ENCODE peak calls at places on chromosomes 16 and 17, in nine cellular contexts. One of them, this sample, is unnamed.

GRCh38 chr16:68272501-68273209 is 8.3 kb downstream of the SLC7A6 start:
- DNase-seq in esophagus muscularis mucosa: no peak
- DNase-seq in dorsolateral prefrontal cortex: no peak
- DNase-seq in kidney: no peak
- DNase-seq in thoracic aorta: no peak
- DNase-seq in RWPE1: no peak
- DNase-seq in GM23248: no peak
- DNase-seq in GM12878: no peak
- DNase-seq in testis: no peak
- DNase-seq in this sample: peak

GRCh38 chr16:55411231-55411630 is 67.8 kb upstream of the MMP2 start:
- DNase-seq in esophagus muscularis mucosa: no peak
- DNase-seq in dorsolateral prefrontal cortex: no peak
- DNase-seq in kidney: no peak
- DNase-seq in thoracic aorta: no peak
- DNase-seq in RWPE1: no peak
- DNase-seq in GM23248: peak
- DNase-seq in GM12878: no peak
- DNase-seq in testis: no peak
- DNase-seq in this sample: no peak

GRCh38 chr16:69443809-69444611 is 19.6 kb downstream of the CYB5B start:
- DNase-seq in esophagus muscularis mucosa: no peak
- DNase-seq in dorsolateral prefrontal cortex: no peak
- DNase-seq in kidney: no peak
- DNase-seq in thoracic aorta: no peak
- DNase-seq in RWPE1: no peak
- DNase-seq in GM23248: peak
- DNase-seq in GM12878: no peak
- DNase-seq in testis: peak
- DNase-seq in this sample: no peak

GRCh38 chr17:52027081-52027480 is 131.4 kb downstream of the CA10 start:
- DNase-seq in esophagus muscularis mucosa: no peak
- DNase-seq in dorsolateral prefrontal cortex: no peak
- DNase-seq in kidney: no peak
- DNase-seq in thoracic aorta: no peak
- DNase-seq in RWPE1: peak
- DNase-seq in GM23248: no peak
- DNase-seq in GM12878: no peak
- DNase-seq in testis: no peak
- DNase-seq in this sample: no peak

GRCh38 chr17:38728290-38728831 is 1.8 kb upstream of the CISD3 start:
- DNase-seq in esophagus muscularis mucosa: no peak
- DNase-seq in dorsolateral prefrontal cortex: no peak
- DNase-seq in kidney: no peak
- DNase-seq in thoracic aorta: no peak
- DNase-seq in RWPE1: no peak
- DNase-seq in GM23248: no peak
- DNase-seq in GM12878: peak
- DNase-seq in testis: no peak
- DNase-seq in this sample: peak

GRCh38 chr16:27369806-27370205 is 32.2 kb upstream of the IL21R start:
- DNase-seq in esophagus muscularis mucosa: no peak
- DNase-seq in dorsolateral prefrontal cortex: no peak
- DNase-seq in kidney: no peak
- DNase-seq in thoracic aorta: no peak
- DNase-seq in RWPE1: no peak
- DNase-seq in GM23248: peak
- DNase-seq in GM12878: no peak
- DNase-seq in testis: no peak
- DNase-seq in this sample: no peak

GRCh38 chr16:29312835-29313558 is 93.5 kb downstream of the NPIPB11 start:
- DNase-seq in esophagus muscularis mucosa: no peak
- DNase-seq in dorsolateral prefrontal cortex: peak
- DNase-seq in kidney: no peak
- DNase-seq in thoracic aorta: no peak
- DNase-seq in RWPE1: no peak
- DNase-seq in GM23248: no peak
- DNase-seq in GM12878: no peak
- DNase-seq in testis: peak
- DNase-seq in this sample: no peak

GRCh38 chr17:21551081-21551881 is 141.0 kb upstream of the KCNJ18 start:
- DNase-seq in esophagus muscularis mucosa: peak
- DNase-seq in dorsolateral prefrontal cortex: peak
- DNase-seq in kidney: peak
- DNase-seq in thoracic aorta: peak
- DNase-seq in RWPE1: peak
- DNase-seq in GM23248: peak
- DNase-seq in GM12878: no peak
- DNase-seq in testis: peak
- DNase-seq in this sample: peak

GRCh38 chr16:29714396-29714795 is 31.4 kb downstream of the C16orf54 start:
- DNase-seq in esophagus muscularis mucosa: no peak
- DNase-seq in dorsolateral prefrontal cortex: no peak
- DNase-seq in kidney: no peak
- DNase-seq in thoracic aorta: no peak
- DNase-seq in RWPE1: no peak
- DNase-seq in GM23248: no peak
- DNase-seq in GM12878: no peak
- DNase-seq in testis: no peak
- DNase-seq in this sample: no peak

GRCh38 chr17:57911834-57912673 is 43.2 kb downstream of the CUEDC1 start:
- DNase-seq in esophagus muscularis mucosa: no peak
- DNase-seq in dorsolateral prefrontal cortex: peak
- DNase-seq in kidney: peak
- DNase-seq in thoracic aorta: peak
- DNase-seq in RWPE1: no peak
- DNase-seq in GM23248: peak
- DNase-seq in GM12878: no peak
- DNase-seq in testis: peak
- DNase-seq in this sample: no peak

GRCh38 chr17:69874220-69874670 is 200.8 kb upstream of the KCNJ16 start:
- DNase-seq in esophagus muscularis mucosa: no peak
- DNase-seq in dorsolateral prefrontal cortex: no peak
- DNase-seq in kidney: no peak
- DNase-seq in thoracic aorta: no peak
- DNase-seq in RWPE1: peak
- DNase-seq in GM23248: peak
- DNase-seq in GM12878: no peak
- DNase-seq in testis: no peak
- DNase-seq in this sample: no peak

GRCh38 chr16:60091479-60091878 is 1357.4 kb upstream of the GOT2 start:
- DNase-seq in esophagus muscularis mucosa: no peak
- DNase-seq in dorsolateral prefrontal cortex: no peak
- DNase-seq in kidney: no peak
- DNase-seq in thoracic aorta: no peak
- DNase-seq in RWPE1: no peak
- DNase-seq in GM23248: no peak
- DNase-seq in GM12878: no peak
- DNase-seq in testis: no peak
- DNase-seq in this sample: no peak

DNA sequence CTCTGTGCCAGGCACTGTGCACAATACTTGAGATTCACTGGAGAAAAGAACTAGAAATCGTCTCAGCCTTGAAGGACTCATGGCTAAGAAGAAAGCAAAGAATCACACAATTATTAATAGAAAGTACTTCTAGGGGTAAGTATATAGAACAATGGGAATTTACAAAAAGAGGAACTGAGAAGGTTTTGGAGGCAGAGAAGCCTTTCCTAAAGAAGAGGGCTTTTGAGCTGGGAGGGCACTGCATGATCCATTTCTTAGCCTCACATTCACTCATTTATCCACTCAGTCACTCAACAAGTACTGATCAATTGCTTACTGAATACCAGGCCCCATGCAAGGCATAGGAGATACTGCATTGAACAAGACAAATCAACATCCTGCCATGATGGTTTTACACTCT is 113.5 kb downstream of the TMEM114 start:
- DNase-seq in esophagus muscularis mucosa: no peak
- DNase-seq in dorsolateral prefrontal cortex: no peak
- DNase-seq in kidney: no peak
- DNase-seq in thoracic aorta: no peak
- DNase-seq in RWPE1: no peak
- DNase-seq in GM23248: no peak
- DNase-seq in GM12878: no peak
- DNase-seq in testis: no peak
- DNase-seq in this sample: no peak
- H3K27ac ChIP-seq in esophagus muscularis mucosa: no peak
- H3K27ac ChIP-seq in dorsolateral prefrontal cortex: no peak
- H3K27ac ChIP-seq in kidney: no peak
- H3K27ac ChIP-seq in thoracic aorta: no peak
- H3K27ac ChIP-seq in RWPE1: no peak
- H3K27ac ChIP-seq in GM23248: no peak
- H3K27ac ChIP-seq in GM12878: no peak
- H3K27ac ChIP-seq in testis: no peak
- H3K27ac ChIP-seq in this sample: no peak

GRCh38 chr16:50301626-50302471 is 35.5 kb downstream of the ADCY7 start:
- DNase-seq in esophagus muscularis mucosa: no peak
- DNase-seq in dorsolateral prefrontal cortex: no peak
- DNase-seq in kidney: peak
- DNase-seq in thoracic aorta: no peak
- DNase-seq in RWPE1: peak
- DNase-seq in GM23248: peak
- DNase-seq in GM12878: no peak
- DNase-seq in testis: no peak
- DNase-seq in this sample: no peak
- H3K27ac ChIP-seq in esophagus muscularis mucosa: no peak
- H3K27ac ChIP-seq in dorsolateral prefrontal cortex: no peak
- H3K27ac ChIP-seq in kidney: no peak
- H3K27ac ChIP-seq in thoracic aorta: no peak
- H3K27ac ChIP-seq in RWPE1: peak
- H3K27ac ChIP-seq in GM23248: peak
- H3K27ac ChIP-seq in GM12878: no peak
- H3K27ac ChIP-seq in testis: no peak
- H3K27ac ChIP-seq in this sample: no peak

DNA sequence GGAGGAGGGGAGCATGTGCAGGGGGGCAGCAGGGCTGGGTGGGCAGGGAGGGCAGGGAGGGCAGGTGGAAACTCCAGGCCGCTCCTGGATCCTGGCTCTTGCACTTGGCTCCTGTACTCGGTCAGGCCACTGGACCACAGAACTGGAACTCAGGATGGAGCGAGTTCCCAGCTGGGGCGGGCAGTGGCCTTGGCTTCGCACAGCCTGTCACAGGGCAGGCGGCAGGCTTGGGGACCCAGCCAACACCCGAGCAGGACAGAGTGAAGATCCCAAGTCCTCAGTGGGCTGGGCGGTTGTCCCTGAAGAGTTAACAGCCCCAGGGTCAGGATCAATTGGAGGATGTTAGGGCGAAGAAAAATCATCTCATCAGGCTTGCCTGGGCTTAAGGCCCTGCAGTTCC is 22.1 kb downstream of the ZNF423 start:
- DNase-seq in esophagus muscularis mucosa: no peak
- DNase-seq in dorsolateral prefrontal cortex: no peak
- DNase-seq in kidney: no peak
- DNase-seq in thoracic aorta: no peak
- DNase-seq in RWPE1: no peak
- DNase-seq in GM23248: no peak
- DNase-seq in GM12878: no peak
- DNase-seq in testis: no peak
- DNase-seq in this sample: no peak
- H3K27ac ChIP-seq in esophagus muscularis mucosa: peak
- H3K27ac ChIP-seq in dorsolateral prefrontal cortex: peak
- H3K27ac ChIP-seq in kidney: no peak
- H3K27ac ChIP-seq in thoracic aorta: peak
- H3K27ac ChIP-seq in RWPE1: no peak
- H3K27ac ChIP-seq in GM23248: no peak
- H3K27ac ChIP-seq in GM12878: no peak
- H3K27ac ChIP-seq in testis: peak
- H3K27ac ChIP-seq in this sample: no peak

GRCh38 chr17:802481-802880 is 20.3 kb downstream of the MRM3 start:
- DNase-seq in esophagus muscularis mucosa: no peak
- DNase-seq in dorsolateral prefrontal cortex: no peak
- DNase-seq in kidney: no peak
- DNase-seq in thoracic aorta: no peak
- DNase-seq in RWPE1: no peak
- DNase-seq in GM23248: no peak
- DNase-seq in GM12878: no peak
- DNase-seq in testis: no peak
- DNase-seq in this sample: no peak

GRCh38 chr17:800446-801242 is 18.5 kb downstream of the MRM3 start:
- DNase-seq in esophagus muscularis mucosa: no peak
- DNase-seq in dorsolateral prefrontal cortex: no peak
- DNase-seq in kidney: no peak
- DNase-seq in thoracic aorta: no peak
- DNase-seq in RWPE1: no peak
- DNase-seq in GM23248: no peak
- DNase-seq in GM12878: no peak
- DNase-seq in testis: no peak
- DNase-seq in this sample: no peak

GRCh38 chr17:801660-802059 is 19.5 kb downstream of the MRM3 start:
- DNase-seq in esophagus muscularis mucosa: no peak
- DNase-seq in dorsolateral prefrontal cortex: no peak
- DNase-seq in kidney: no peak
- DNase-seq in thoracic aorta: no peak
- DNase-seq in RWPE1: no peak
- DNase-seq in GM23248: no peak
- DNase-seq in GM12878: no peak
- DNase-seq in testis: no peak
- DNase-seq in this sample: no peak

GRCh38 chr17:804541-805435 is 22.6 kb downstream of the MRM3 start:
- DNase-seq in esophagus muscularis mucosa: no peak
- DNase-seq in dorsolateral prefrontal cortex: no peak
- DNase-seq in kidney: no peak
- DNase-seq in thoracic aorta: no peak
- DNase-seq in RWPE1: no peak
- DNase-seq in GM23248: no peak
- DNase-seq in GM12878: no peak
- DNase-seq in testis: no peak
- DNase-seq in this sample: no peak

DNA sequence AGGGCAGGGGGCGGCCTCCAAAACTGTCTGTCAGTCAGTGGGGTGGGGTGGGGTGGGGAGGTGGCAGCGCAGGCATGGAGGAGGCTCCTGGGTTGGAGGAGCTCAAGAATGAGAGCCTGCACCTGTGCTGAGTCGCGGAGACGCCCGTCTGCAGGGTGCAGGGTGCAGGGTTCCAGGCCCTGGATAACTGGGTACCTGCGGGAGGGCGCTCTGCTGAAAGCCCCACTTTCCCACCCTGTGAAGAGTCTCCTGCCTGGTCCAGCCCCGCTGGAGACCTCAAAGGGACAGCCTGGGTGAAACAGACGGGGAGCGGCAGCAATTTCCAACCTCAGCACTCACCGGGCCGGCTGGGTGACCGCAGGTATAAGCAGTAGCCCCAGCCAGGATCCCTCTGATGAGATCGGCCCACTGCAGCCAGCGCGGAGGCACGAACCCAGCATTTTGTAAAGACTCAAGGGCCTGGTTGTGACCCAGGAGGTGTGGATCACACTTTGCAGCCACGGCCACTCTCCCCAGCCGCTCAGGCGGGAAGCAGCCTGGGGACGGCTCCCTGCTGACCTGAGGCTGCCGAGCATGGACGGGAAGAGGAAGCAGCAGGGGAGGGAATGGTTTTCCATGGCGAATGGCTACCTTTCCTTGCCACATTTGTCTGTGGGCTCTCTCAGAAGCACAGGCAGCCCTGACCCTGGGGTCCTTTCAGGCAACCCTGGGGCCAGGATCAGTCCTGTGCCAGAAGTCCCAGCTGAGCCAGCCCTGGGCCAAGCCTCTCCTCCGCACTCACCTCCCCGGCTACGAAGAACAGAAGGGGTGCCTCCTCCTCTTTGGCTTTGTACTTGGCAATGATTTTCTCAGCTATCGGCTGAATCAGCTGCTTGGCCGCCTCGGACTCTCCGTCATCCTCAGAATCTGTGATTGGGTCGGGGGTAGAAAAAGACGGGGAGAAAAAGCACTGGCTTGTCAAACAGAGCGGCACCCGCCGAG is 21.0 kb downstream of the MRM3 start:
- DNase-seq in esophagus muscularis mucosa: no peak
- DNase-seq in dorsolateral prefrontal cortex: peak
- DNase-seq in kidney: no peak
- DNase-seq in thoracic aorta: no peak
- DNase-seq in RWPE1: no peak
- DNase-seq in GM23248: no peak
- DNase-seq in GM12878: no peak
- DNase-seq in testis: no peak
- DNase-seq in this sample: no peak
- H3K27ac ChIP-seq in esophagus muscularis mucosa: no peak
- H3K27ac ChIP-seq in dorsolateral prefrontal cortex: no peak
- H3K27ac ChIP-seq in kidney: no peak
- H3K27ac ChIP-seq in thoracic aorta: no peak
- H3K27ac ChIP-seq in RWPE1: peak
- H3K27ac ChIP-seq in GM23248: no peak
- H3K27ac ChIP-seq in GM12878: no peak
- H3K27ac ChIP-seq in testis: no peak
- H3K27ac ChIP-seq in this sample: no peak

This sample was measured in effector memory CD4-positive, alpha-beta T cell.